ENCODE peak calls at places on chromosome X, in seven cellular contexts. I is RCC 7860; K is activated CD4-positive, alpha-beta T cell treated with anti-CD3 and anti-CD28 coated beads for 4 hours; S is ureter; Z is activated naive CD8-positive, alpha-beta T cell treated with anti-CD3 and anti-CD28 coated beads for 36 hours; L is myocyte; Q is mesenteric fat pad. B is an unnamed sample.

GRCh38 chrX:120380699-120381098 is 18.8 kb downstream of the ATP1B4 start:
- DNase-seq in I (peak), K (peak), S (no peak), Z (peak), L (no peak), Q (no peak), B (peak)

GRCh38 chrX:23623797-23624196 is 43.5 kb upstream of the PRDX4 start:
- DNase-seq in I (no peak), K (no peak), S (no peak), Z (no peak), L (no peak), Q (no peak), B (no peak)

GRCh38 chrX:24392709-24393108 is 32.3 kb downstream of the SUPT20HL1 start:
- DNase-seq in I (no peak), K (no peak), S (no peak), Z (no peak), L (no peak), Q (no peak), B (no peak)

GRCh38 chrX:154019061-154019621 is 561 bp downstream of the IRAK1 start:
- DNase-seq in I (no peak), K (no peak), S (no peak), Z (peak), L (no peak), Q (no peak), B (peak)

GRCh38 chrX:17818729-17819128 is 42.4 kb downstream of the RAI2 start:
- DNase-seq in I (no peak), K (no peak), S (no peak), Z (no peak), L (peak), Q (no peak), B (no peak)

GRCh38 chrX:123422875-123423274 is 238.8 kb downstream of the GRIA3 start:
- DNase-seq in I (peak), K (no peak), S (no peak), Z (no peak), L (peak), Q (no peak), B (no peak)

GRCh38 chrX:21932277-21932996 is 8.1 kb upstream of the SMS start:
- DNase-seq in I (peak), K (no peak), S (no peak), Z (no peak), L (peak), Q (no peak), B (peak)

GRCh38 chrX:57951666-57952319 is 41.5 kb upstream of the ZXDA start:
- DNase-seq in I (no peak), K (no peak), S (no peak), Z (no peak), L (no peak), Q (no peak), B (no peak)

GRCh38 chrX:41010188-41010846 is 74.9 kb upstream of the USP9X start:
- DNase-seq in I (no peak), K (peak), S (peak), Z (peak), L (peak), Q (no peak), B (peak)

GRCh38 chrX:74349387-74349786 is 45.4 kb downstream of the ZCCHC13 start:
- DNase-seq in I (peak), K (no peak), S (no peak), Z (no peak), L (no peak), Q (no peak), B (no peak)

GRCh38 chrX:38312436-38312835 is 14.9 kb downstream of the RPGR start:
- DNase-seq in I (peak), K (no peak), S (no peak), Z (no peak), L (peak), Q (no peak), B (no peak)

GRCh38 chrX:10612215-10612614 is 8.2 kb downstream of the MID1 start:
- DNase-seq in I (peak), K (no peak), S (no peak), Z (no peak), L (no peak), Q (no peak), B (no peak)

GRCh38 chrX:84318661-84319060 is 130.7 kb upstream of the RPS6KA6 start:
- DNase-seq in I (no peak), K (no peak), S (no peak), Z (no peak), L (no peak), Q (no peak), B (no peak)

GRCh38 chrX:134599173-134599914 is 58.9 kb downstream of the PLAC1 start:
- DNase-seq in I (no peak), K (no peak), S (no peak), Z (peak), L (peak), Q (no peak), B (peak)

GRCh38 chrX:338836-339400 is 20.3 kb upstream of the GTPBP6 start:
- DNase-seq in I (no peak), K (no peak), S (no peak), Z (no peak), L (no peak), Q (no peak), B (no peak)

GRCh38 chrX:68659385-68659784 is 11.9 kb downstream of the STARD8 start:
- DNase-seq in I (no peak), K (no peak), S (no peak), Z (no peak), L (peak), Q (no peak), B (no peak)

GRCh38 chrX:103831342-103831802 is 685 bp downstream of the RAB9B start:
- DNase-seq in I (no peak), K (no peak), S (no peak), Z (no peak), L (no peak), Q (no peak), B (no peak)

GRCh38 chrX:13689519-13690211 is 737 bp downstream of the RAB9A start:
- DNase-seq in I (no peak), K (no peak), S (no peak), Z (no peak), L (no peak), Q (no peak), B (no peak)

GRCh38 chrX:66731398-66731797 is 92.5 kb upstream of the EDA2R start:
- DNase-seq in I (peak), K (no peak), S (no peak), Z (no peak), L (peak), Q (no peak), B (no peak)

GRCh38 chrX:20382518-20383291 is 116.0 kb upstream of the RPS6KA3 start:
- DNase-seq in I (peak), K (peak), S (no peak), Z (peak), L (peak), Q (no peak), B (peak)

GRCh38 chrX:110081740-110082139 is 78.8 kb downstream of the TMEM164 start:
- DNase-seq in I (no peak), K (no peak), S (no peak), Z (no peak), L (no peak), Q (no peak), B (no peak)

GRCh38 chrX:1170243-1170642 is 42.2 kb downstream of the CRLF2 start:
- DNase-seq in I (no peak), K (no peak), S (no peak), Z (no peak), L (no peak), Q (no peak), B (no peak)

GRCh38 chrX:68941385-68941952 is 112.6 kb downstream of the EFNB1 start:
- DNase-seq in I (no peak), K (no peak), S (peak), Z (no peak), L (no peak), Q (no peak), B (no peak)